ENCODE peak calls at places on chromosomes 7 and 10, in eight cellular contexts. C is thoracic aorta; A is HFFc6; P is AG08396; L is stomach; Q is activated CD4-positive, alpha-beta memory T cell treated with anti-CD3 and anti-CD28 coated beads for 36 hours; Z is HCEC 1CT; S is activated effector memory CD4-positive, alpha-beta T cell treated with Interleukin-2 at 50 U/mL for 16 hours. J is an unnamed sample.

GRCh38 chr10:129580010-129580409 is 113.0 kb downstream of the MGMT start:
- DNase-seq in C (no peak), A (no peak), P (no peak), L (no peak), Q (no peak), Z (no peak), S (no peak), J (no peak)

GRCh38 chr10:34967411-34967880 is 122.7 kb downstream of the CUL2 start:
- DNase-seq in C (no peak), A (no peak), P (peak; percentile 36), L (peak; percentile 66), Q (no peak), Z (no peak), S (no peak), J (peak; percentile 10)

GRCh38 chr7:134854816-134855215 is 75.4 kb downstream of the CALD1 start:
- DNase-seq in C (no peak), A (no peak), P (no peak), L (no peak), Q (peak; percentile 17), Z (peak; percentile 28), S (no peak), J (no peak)

GRCh38 chr7:77439572-77439971 is 23.4 kb upstream of the GSAP start:
- DNase-seq in C (no peak), A (no peak), P (no peak), L (peak; percentile 49), Q (no peak), Z (no peak), S (no peak), J (peak; percentile 51)

GRCh38 chr10:124174673-124175645 is 81.6 kb upstream of the CHST15 start:
- DNase-seq in C (no peak), A (peak; percentile 16), P (no peak), L (no peak), Q (no peak), Z (no peak), S (no peak), J (peak; percentile 11)

GRCh38 chr7:116227678-116228239 is 17.4 kb downstream of the TES start:
- DNase-seq in C (no peak), A (peak; percentile 72), P (no peak), L (no peak), Q (no peak), Z (peak; percentile 93), S (no peak), J (no peak)

GRCh38 chr10:3020881-3021280 is 46.5 kb upstream of the PFKP start:
- DNase-seq in C (no peak), A (no peak), P (no peak), L (no peak), Q (no peak), Z (no peak), S (no peak), J (no peak)

GRCh38 chr7:27647052-27647451 is 15.6 kb downstream of the HIBADH start:
- DNase-seq in C (no peak), A (peak; percentile 43), P (no peak), L (no peak), Q (no peak), Z (peak; percentile 76), S (no peak), J (no peak)

GRCh38 chr10:34584164-34584563 is 230.9 kb downstream of the PARD3 start:
- DNase-seq in C (no peak), A (peak; percentile 70), P (peak; percentile 24), L (no peak), Q (no peak), Z (peak; percentile 89), S (no peak), J (no peak)

GRCh38 chr10:85612378-85612775 is 754.2 kb downstream of the GRID1 start:
- DNase-seq in C (no peak), A (no peak), P (no peak), L (no peak), Q (peak; percentile 55), Z (no peak), S (peak; percentile 38), J (no peak)

J was measured in left colon.